ENCODE peak calls at places on chromosomes 6 and 20, in four cellular contexts. A is brain microvascular endothelial cell, W is fibroblast of lung, S is colonic mucosa. X is an unnamed sample. For H3K27me3, the result is how much of the 10 kb centered on the place peaks cover.

GRCh38 chr6:150599199-150600002 is at the start of gene PLEKHG1:
- DNase-seq in A (peak), W (peak), S (peak), X (no peak)

GRCh38 chr20:50335105-50335504 is 144.5 kb downstream of the CEBPB start:
- DNase-seq in A (peak), W (peak), S (no peak), X (no peak)

GRCh38 chr6:133546098-133546497 is 304.9 kb downstream of the EYA4 start:
- DNase-seq in A (no peak), W (peak), S (no peak), X (peak)

GRCh38 chr6:72080260-72080941 is 194.1 kb downstream of the RIMS1 start:
- DNase-seq in A (no peak), W (no peak), S (no peak), X (no peak)

GRCh38 chr6:149140137-149140909 is 177.2 kb upstream of the TAB2 start:
- DNase-seq in A (no peak), W (no peak), S (no peak), X (no peak)

GRCh38 chr6:147949981-147950622 is 392.5 kb upstream of the SASH1 start:
- DNase-seq in A (peak), W (peak), S (no peak), X (no peak)

GRCh38 chr6:138987299-138987642 is 782 bp downstream of the REPS1 start:
- DNase-seq in A (no peak), W (peak), S (no peak), X (no peak)

GRCh38 chr6:79762370-79762769 is 131.2 kb downstream of the SH3BGRL2 start:
- DNase-seq in A (peak), W (peak), S (no peak), X (no peak)

GRCh38 chr6:106421491-106421890 is 61.0 kb downstream of the CRYBG1 start:
- DNase-seq in A (peak), W (peak), S (no peak), X (no peak)

GRCh38 chr6:16345449-16346330 is 107.3 kb downstream of the GMPR start:
- DNase-seq in A (peak), W (peak), S (no peak), X (peak)

GRCh38 chr6:34736838-34737237 is 20.5 kb upstream of the SNRPC start:
- DNase-seq in A (no peak), W (no peak), S (no peak), X (no peak)

GRCh38 chr6:113824411-113824810 is 32.7 kb upstream of the MARCKS start:
- DNase-seq in A (no peak), W (peak), S (no peak), X (no peak)

GRCh38 chr20:62933966-62934365 is 4.0 kb upstream of the GID8 start:
- DNase-seq in A (no peak), W (no peak), S (no peak), X (no peak)

GRCh38 chr6:27478141-27478705 is 5.3 kb upstream of the ZNF184 start:
- DNase-seq in A (no peak), W (peak), S (peak), X (peak)

GRCh38 chr20:37336369-37337207 is 9.4 kb upstream of the SRC start:
- DNase-seq in A (no peak), W (peak), S (no peak), X (no peak)

GRCh38 chr6:80489911-80490635 is 383.6 kb downstream of the BCKDHB start:
- DNase-seq in A (no peak), W (peak), S (no peak), X (no peak)

GRCh38 chr6:150867117-150867516 is 1.6 kb downstream of the MTHFD1L start:
- DNase-seq in A (no peak), W (no peak), S (no peak), X (no peak)

DNA sequence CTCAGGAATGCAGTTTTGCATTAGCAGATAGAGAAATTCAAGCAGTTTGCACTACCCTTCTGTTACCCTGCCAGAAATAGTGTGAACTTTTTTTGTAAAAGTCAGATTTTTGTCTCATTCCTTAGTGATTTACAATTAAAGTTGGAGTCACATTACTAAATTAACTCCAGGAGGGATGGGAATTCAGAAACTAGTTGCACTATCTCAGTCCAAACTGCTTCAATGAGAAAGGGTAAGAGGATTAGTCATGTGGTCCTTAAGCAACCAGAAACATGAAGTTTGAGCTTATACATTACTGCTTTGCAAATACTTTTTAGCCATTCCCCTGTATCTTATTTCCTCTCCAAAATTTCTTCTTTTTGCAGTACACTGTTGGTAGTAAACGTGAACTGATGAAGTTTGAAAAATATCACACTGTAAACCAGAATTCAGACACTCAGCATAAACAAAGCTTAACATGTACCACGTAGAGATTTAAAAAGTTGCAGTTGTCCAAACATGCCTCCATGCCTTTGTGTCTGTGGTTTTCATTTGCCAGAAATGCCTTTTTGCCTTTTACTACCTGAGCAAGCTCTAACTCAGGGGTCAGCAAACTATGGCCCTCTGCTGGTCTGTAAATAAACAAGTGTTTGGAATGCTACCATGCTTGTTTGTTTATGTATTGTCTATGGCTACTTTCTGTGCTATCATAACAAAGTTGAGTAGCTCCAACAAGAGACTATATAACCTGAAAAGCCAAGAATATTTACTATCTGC is 49.7 kb downstream of the TP53INP2 start:
- DNase-seq in A (no peak), W (peak), S (no peak), X (peak)
- TF ChIP-seq CTCF in A (no peak), W (no peak), S (no peak), X (no peak)

DNA sequence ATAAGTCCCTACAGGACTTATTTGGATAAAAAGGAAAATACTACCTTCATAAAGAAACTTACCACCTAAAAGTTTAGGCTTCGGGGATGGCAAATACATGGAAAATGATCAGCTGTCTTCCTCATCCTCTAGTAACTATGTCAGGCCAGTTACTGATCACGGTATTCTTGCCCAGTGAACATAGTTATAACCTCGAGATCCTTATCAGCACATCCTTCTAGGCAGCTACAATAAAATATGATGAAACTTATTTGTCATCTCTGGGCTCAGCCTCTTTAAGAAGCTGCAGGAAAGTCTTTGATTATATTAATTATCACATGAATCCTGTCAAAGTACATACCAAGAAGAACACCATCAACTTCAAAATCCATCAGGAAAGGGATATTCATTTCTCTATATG is 41.8 kb downstream of the SF3B5 start:
- DNase-seq in A (no peak), W (no peak), S (no peak), X (no peak)
- H3K4me3 ChIP-seq in A (no peak), W (no peak), S (no peak), X (no peak)

GRCh38 chr6:160489091-160489490 is 140.9 kb downstream of the SLC22A3 start:
- DNase-seq in A (no peak), W (no peak), S (no peak), X (no peak)
- H3K27me3 ChIP-seq in A (under half), W (under half), S (under half), X (under half)

DNA sequence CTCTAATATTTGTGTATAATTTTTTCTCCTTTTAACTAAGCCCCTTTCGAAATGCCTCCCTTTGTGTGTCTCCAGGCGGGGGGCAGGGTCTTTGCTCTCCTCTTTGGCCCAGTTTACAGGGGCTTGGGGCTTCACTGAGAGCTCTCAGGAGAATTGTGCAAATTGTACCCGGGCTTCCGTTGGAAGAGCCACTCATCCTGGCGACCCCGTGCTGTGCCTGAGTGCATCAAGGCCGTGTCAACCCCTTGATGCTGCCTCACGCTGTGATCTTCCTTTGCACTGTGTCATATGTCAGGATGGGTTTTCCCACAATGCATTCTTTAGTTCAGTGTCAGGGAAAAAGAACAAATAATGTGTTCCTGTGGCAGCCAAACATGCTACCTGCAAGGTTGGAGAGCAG is 118.0 kb upstream of the POU3F2 start:
- DNase-seq in A (no peak), W (no peak), S (no peak), X (no peak)
- TF ChIP-seq CTCF in A (no peak), W (no peak), S (no peak), X (no peak)

DNA sequence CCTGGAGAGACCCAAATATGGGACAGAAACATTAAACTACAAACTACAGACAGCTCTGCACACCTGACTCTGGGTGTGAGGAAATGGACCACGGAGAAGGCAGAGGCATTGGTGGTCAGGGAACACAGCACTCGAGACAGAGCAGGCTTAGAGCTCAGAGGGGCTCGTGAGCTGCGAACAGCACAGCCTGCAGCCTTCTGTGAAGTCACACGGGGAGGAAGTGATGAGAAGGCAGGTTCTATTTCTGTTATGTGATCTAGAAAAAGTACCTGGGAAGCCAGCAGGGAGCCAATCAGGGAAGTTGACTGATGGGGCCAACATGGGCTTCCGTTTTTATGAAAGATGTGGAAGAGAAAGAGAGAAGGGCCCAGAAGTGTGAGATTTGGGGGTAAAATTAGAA is 88.9 kb upstream of the SNAP25 start:
- DNase-seq in A (no peak), W (no peak), S (no peak), X (no peak)
- H3K4me3 ChIP-seq in A (no peak), W (no peak), S (no peak), X (no peak)